ENCODE peak calls at places on chromosomes 3 and 15, in eight cellular contexts. K is fibroblast of lung, S is astrocyte of the spinal cord, A is heart left ventricle, I is uterus, B is cardiac muscle cell, Y is epithelial cell of esophagus, L is GM12864. N is an unnamed sample.

GRCh38 chr3:12159227-12159601 is 502 bp upstream of the TIMP4 start:
- DNase-seq in K (no peak), S (peak; percentile 50), A (no peak), I (no peak), B (no peak), Y (no peak), L (no peak), N (peak; percentile 82)

GRCh38 chr15:56964182-56964581 is 45.7 kb downstream of the TCF12 start:
- DNase-seq in K (peak; percentile 33), S (peak; percentile 30), A (no peak), I (no peak), B (no peak), Y (no peak), L (no peak), N (peak; percentile 75)

GRCh38 chr3:172965256-172965655 is 175.8 kb downstream of the SPATA16 start:
- DNase-seq in K (peak; percentile 3), S (peak; percentile 52), A (no peak), I (no peak), B (no peak), Y (no peak), L (no peak), N (peak; percentile 54)

GRCh38 chr15:80174017-80174746 is 21.4 kb downstream of the FAH start:
- DNase-seq in K (peak; percentile 92), S (peak; percentile 69), A (no peak), I (no peak), B (no peak), Y (no peak), L (no peak), N (peak; percentile 64)

GRCh38 chr3:35908366-35909232 is 269.3 kb downstream of the ARPP21 start:
- DNase-seq in K (peak; percentile 75), S (peak; percentile 84), A (no peak), I (no peak), B (peak; percentile 84), Y (peak; percentile 74), L (peak; percentile 26), N (peak; percentile 91)

GRCh38 chr3:197833930-197834715 is 43.1 kb downstream of the LRCH3 start:
- DNase-seq in K (no peak), S (no peak), A (no peak), I (no peak), B (no peak), Y (no peak), L (peak; percentile 40), N (no peak)

GRCh38 chr15:34119291-34119690 is 17.4 kb downstream of the PGBD4 start:
- DNase-seq in K (peak; percentile 28), S (no peak), A (no peak), I (no peak), B (no peak), Y (peak; percentile 25), L (no peak), N (peak; percentile 6)

GRCh38 chr15:96501362-96501761 is 170.9 kb downstream of the NR2F2 start:
- DNase-seq in K (no peak), S (no peak), A (no peak), I (no peak), B (no peak), Y (no peak), L (no peak), N (no peak)

GRCh38 chr3:30421261-30421660 is 185.1 kb upstream of the TGFBR2 start:
- DNase-seq in K (peak; percentile 95), S (peak; percentile 44), A (no peak), I (no peak), B (no peak), Y (peak; percentile 80), L (no peak), N (peak; percentile 87)

GRCh38 chr15:99105516-99106341 is 849 bp downstream of the SYNM start:
- DNase-seq in K (peak; percentile 63), S (peak; percentile 65), A (peak; percentile 78), I (peak; percentile 36), B (peak; percentile 72), Y (peak; percentile 74), L (no peak), N (peak; percentile 65)

GRCh38 chr3:135491478-135491877 is 474.1 kb upstream of the PPP2R3A start:
- DNase-seq in K (no peak), S (peak; percentile 58), A (no peak), I (no peak), B (no peak), Y (no peak), L (no peak), N (peak; percentile 2)

GRCh38 chr3:194101592-194102432 is 34.1 kb upstream of the HES1 start:
- DNase-seq in K (no peak), S (no peak), A (no peak), I (no peak), B (no peak), Y (no peak), L (no peak), N (no peak)

GRCh38 chr3:184260571-184261269 is 633 bp downstream of the CAMK2N2 start:
- DNase-seq in K (no peak), S (no peak), A (no peak), I (no peak), B (no peak), Y (no peak), L (no peak), N (no peak)
- H3K4me3 ChIP-seq in K (no peak overlapping the region), S (peak overlapping the region; percentile 32), A (peak overlapping the region; percentile 55), I (peak overlapping the region; percentile 20), B (peak overlapping the region; percentile 38), Y (peak overlapping the region; percentile 19), L (peak overlapping the region; percentile 41), N (peak overlapping the region; percentile 59)

GRCh38 chr15:31206386-31207174 is 105.1 kb upstream of the TRPM1 start:
- DNase-seq in K (peak; percentile 35), S (no peak), A (no peak), I (no peak), B (no peak), Y (no peak), L (no peak), N (no peak)

GRCh38 chr15:31203999-31204398 is 102.5 kb upstream of the TRPM1 start:
- DNase-seq in K (no peak), S (no peak), A (no peak), I (no peak), B (no peak), Y (no peak), L (no peak), N (no peak)

GRCh38 chr15:31202953-31203352 is 101.4 kb upstream of the TRPM1 start:
- DNase-seq in K (no peak), S (no peak), A (no peak), I (no peak), B (no peak), Y (no peak), L (no peak), N (no peak)

GRCh38 chr15:31197497-31198414 is 96.2 kb upstream of the TRPM1 start:
- DNase-seq in K (no peak), S (no peak), A (peak; percentile 76), I (no peak), B (peak; percentile 39), Y (peak; percentile 29), L (no peak), N (peak; percentile 51)

DNA sequence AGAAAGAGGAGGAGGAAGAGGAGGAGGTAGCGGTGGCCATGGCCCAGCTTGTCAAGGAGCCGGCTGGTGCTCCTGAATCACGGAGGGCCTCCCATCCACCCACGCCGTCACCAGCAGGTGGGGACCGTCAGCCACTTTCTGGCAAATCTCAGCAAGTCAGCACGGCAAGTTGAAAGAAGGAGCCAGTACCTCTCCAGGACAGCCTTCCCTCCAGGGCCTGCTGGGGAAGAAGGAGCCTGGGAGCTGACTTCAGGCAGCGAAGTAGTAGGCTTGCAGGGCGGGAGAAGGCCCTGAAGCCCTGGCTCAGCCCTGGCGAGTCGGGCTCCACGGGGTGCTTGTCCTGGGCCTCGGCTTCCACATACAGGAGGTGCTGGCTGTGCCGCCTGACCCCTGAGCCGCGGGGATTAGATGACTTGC is 99.2 kb upstream of the TRPM1 start:
- DNase-seq in K (peak; percentile 62), S (peak; percentile 49), A (peak; percentile 83), I (no peak), B (peak; percentile 83), Y (peak; percentile 77), L (no peak), N (peak; percentile 84)
- TF ChIP-seq CTCF in K (peak; percentile 43), S (peak; percentile 52), A (peak; percentile 70), I (peak; percentile 39), B (peak; percentile 72), Y (peak; percentile 71), L (peak; percentile 67), N (peak; percentile 82)

DNA sequence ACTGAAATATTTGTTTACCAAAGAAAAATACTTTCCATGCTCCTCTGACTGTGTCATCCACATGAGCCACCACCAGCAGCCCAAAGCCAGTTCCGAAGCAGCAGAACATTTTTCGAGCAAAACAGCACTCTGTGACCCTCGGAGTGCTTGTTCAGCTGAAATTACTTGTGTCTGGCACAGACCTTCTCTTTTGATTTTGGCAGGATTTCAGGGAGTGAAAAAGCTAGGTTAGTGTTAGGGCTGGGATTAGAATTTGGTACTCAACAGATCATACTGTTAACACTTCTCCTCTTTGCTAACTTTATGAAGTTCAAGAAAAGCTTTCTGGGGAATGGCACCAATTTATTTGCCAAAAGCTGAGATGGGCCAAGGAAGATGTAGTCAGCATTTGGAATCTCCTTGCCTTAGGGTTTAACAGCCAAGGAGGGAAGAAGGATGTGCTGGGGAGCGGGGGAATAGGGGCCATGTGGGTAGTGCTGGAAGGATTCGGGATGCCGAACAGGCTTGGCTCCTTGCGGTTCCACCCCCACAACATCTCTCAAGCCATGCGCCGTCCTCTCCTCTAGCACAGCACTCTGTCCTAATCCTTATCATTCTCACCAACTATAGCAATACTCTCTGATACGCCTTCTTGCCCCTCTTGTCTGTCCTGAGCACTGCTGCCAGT is 55.1 kb upstream of the TRA2B start:
- DNase-seq in K (peak; percentile 65), S (no peak), A (no peak), I (no peak), B (no peak), Y (no peak), L (no peak), N (peak; percentile 86)
- H3K4me3 ChIP-seq in K (no peak overlapping the region), S (no peak overlapping the region), A (no peak overlapping the region), I (no peak overlapping the region), B (no peak overlapping the region), Y (no peak overlapping the region), L (no peak overlapping the region), N (no peak overlapping the region)

DNA sequence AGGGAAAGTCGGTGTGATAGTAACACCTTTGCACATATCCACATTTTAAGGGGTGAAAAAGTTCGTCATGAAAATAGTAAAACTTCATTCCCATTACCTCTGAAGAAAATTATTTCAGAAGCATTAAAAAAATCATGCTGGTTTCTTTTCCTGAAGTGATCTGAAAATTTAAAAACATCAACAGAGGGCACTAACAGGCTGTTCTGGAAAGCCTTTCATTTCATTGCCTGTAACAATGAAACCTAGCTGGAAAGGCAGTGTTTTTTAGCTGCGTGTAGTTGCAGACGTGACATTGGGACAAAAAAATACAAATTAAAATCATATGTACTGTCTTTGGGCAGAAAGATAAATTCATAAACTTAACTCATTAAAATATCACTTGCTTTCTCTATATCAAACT is 993.8 kb downstream of the GBE1 start:
- DNase-seq in K (no peak), S (no peak), A (no peak), I (no peak), B (peak; percentile 5), Y (no peak), L (no peak), N (peak; percentile 41)
- TF ChIP-seq CTCF in K (no peak), S (no peak), A (no peak), I (no peak), B (no peak), Y (no peak), L (no peak), N (peak; percentile 22)

GRCh38 chr3:53843195-53844177 is 2.7 kb downstream of the CHDH start:
- DNase-seq in K (no peak), S (no peak), A (no peak), I (no peak), B (no peak), Y (no peak), L (no peak), N (no peak)
- H3K4me3 ChIP-seq in K (no peak overlapping the region), S (no peak overlapping the region), A (no peak overlapping the region), I (no peak overlapping the region), B (no peak overlapping the region), Y (no peak overlapping the region), L (no peak overlapping the region), N (no peak overlapping the region)

N was measured in choroid plexus epithelial cell.